ENCODE peak calls at places on chromosomes 3 and 15, in seven cellular contexts. U, A, M, J, Q, Z and V are unnamed samples.

GRCh38 chr15:72492733-72493132 is 18.6 kb downstream of the ARIH1 start:
- DNase-seq in U (no peak), A (no peak), M (no peak), J (no peak), Q (no peak), Z (no peak), V (no peak)

GRCh38 chr15:68574629-68575028 is 4.2 kb upstream of the CORO2B start:
- DNase-seq in U (no peak), A (no peak), M (no peak), J (no peak), Q (no peak), Z (no peak), V (no peak)

GRCh38 chr3:38003371-38003816 is 12.8 kb downstream of the VILL start:
- DNase-seq in U (peak; percentile 73), A (no peak), M (no peak), J (no peak), Q (peak; percentile 91), Z (no peak), V (no peak)

GRCh38 chr15:98763179-98763578 is 114.8 kb downstream of the IGF1R start:
- DNase-seq in U (no peak), A (no peak), M (no peak), J (no peak), Q (no peak), Z (no peak), V (no peak)

GRCh38 chr15:40084657-40085056 is 24.0 kb downstream of the BMF start:
- DNase-seq in U (no peak), A (no peak), M (no peak), J (no peak), Q (no peak), Z (no peak), V (peak; percentile 80)

GRCh38 chr3:37751967-37752660 is 109.6 kb upstream of the CTDSPL start:
- DNase-seq in U (no peak), A (no peak), M (no peak), J (no peak), Q (no peak), Z (no peak), V (no peak)

GRCh38 chr3:57952651-57953050 is 55.6 kb upstream of the FLNB start:
- DNase-seq in U (no peak), A (no peak), M (no peak), J (no peak), Q (no peak), Z (no peak), V (no peak)

GRCh38 chr15:36458406-36458805 is 121.0 kb upstream of the CDIN1 start:
- DNase-seq in U (no peak), A (no peak), M (no peak), J (no peak), Q (no peak), Z (no peak), V (no peak)

GRCh38 chr15:87816811-87817210 is 439.7 kb downstream of the NTRK3 start:
- DNase-seq in U (no peak), A (no peak), M (no peak), J (no peak), Q (no peak), Z (no peak), V (peak; percentile 72)

GRCh38 chr3:55330355-55330754 is 156.8 kb downstream of the WNT5A start:
- DNase-seq in U (no peak), A (no peak), M (no peak), J (no peak), Q (no peak), Z (no peak), V (peak; percentile 47)

GRCh38 chr15:37014137-37014536 is 86.2 kb downstream of the MEIS2 start:
- DNase-seq in U (no peak), A (no peak), M (no peak), J (no peak), Q (no peak), Z (no peak), V (no peak)

GRCh38 chr3:150373234-150373633 is 34.9 kb upstream of the TSC22D2 start:
- DNase-seq in U (no peak), A (no peak), M (no peak), J (no peak), Q (no peak), Z (no peak), V (no peak)

GRCh38 chr3:150370982-150371381 is 37.1 kb upstream of the TSC22D2 start:
- DNase-seq in U (no peak), A (no peak), M (no peak), J (no peak), Q (no peak), Z (no peak), V (no peak)

GRCh38 chr3:150371741-150372254 is 36.3 kb upstream of the TSC22D2 start:
- DNase-seq in U (peak; percentile 42), A (no peak), M (peak; percentile 86), J (peak; percentile 87), Q (no peak), Z (no peak), V (peak; percentile 99)

GRCh38 chr3:150370129-150370602 is 37.9 kb upstream of the TSC22D2 start:
- DNase-seq in U (peak; percentile 46), A (no peak), M (peak; percentile 62), J (peak; percentile 92), Q (peak; percentile 27), Z (peak; percentile 33), V (peak; percentile 98)

GRCh38 chr3:150372320-150373118 is 35.6 kb upstream of the TSC22D2 start:
- DNase-seq in U (no peak), A (no peak), M (no peak), J (no peak), Q (no peak), Z (no peak), V (no peak)
- TF ChIP-seq CTCF in U (no peak), A (peak; percentile 29), M (no peak), J (peak; percentile 50), Q (no peak), Z (peak; percentile 27), V (peak; percentile 28)

DNA sequence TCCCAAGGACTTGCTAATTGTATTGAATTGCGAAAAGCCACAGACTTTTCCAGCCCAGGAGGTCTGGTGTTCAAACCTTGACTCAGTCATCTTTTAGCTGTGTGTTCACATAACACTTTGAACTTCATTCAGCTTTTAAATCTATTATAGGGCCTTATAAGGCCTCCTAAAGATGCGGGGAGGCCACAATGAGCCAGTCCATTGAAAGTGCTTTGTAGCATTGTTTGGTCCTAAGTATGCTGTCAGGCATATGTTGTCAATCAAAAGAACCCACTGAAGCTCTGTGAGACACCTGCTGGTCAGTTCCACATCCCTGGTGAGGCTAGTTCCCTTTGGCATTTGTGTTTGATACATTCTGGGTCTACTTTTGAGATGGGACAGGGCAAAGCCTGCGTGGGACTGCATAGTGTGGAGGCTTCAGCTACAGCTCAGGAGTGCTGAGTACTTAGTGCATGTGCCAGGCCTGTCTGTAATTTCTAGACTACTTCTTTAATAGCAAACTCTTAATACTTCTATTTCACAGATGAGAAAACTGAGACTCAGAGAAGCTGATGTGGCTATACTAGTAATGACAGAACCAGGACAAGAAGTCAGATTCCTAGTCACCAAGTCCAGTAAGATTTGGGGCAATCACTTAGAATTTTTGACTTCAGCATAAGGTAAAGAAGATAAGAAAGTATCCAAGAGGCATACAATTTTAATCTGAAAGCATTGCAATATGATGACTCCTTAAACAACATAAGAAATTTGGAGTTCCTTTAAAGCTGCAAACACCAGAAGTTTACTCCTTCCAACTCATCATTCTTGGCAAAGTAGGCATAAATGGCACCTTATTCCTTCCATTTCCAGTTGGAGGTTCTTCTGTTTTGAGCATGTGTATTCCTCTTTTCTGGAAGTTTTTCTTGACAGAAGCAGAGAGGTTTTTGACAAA is 213.0 kb downstream of the PDCD6IP start:
- DNase-seq in U (no peak), A (no peak), M (no peak), J (peak; percentile 8), Q (no peak), Z (no peak), V (no peak)
- TF ChIP-seq CTCF in U (no peak), A (no peak), M (no peak), J (peak; percentile 42), Q (no peak), Z (no peak), V (no peak)

GRCh38 chr3:25567390-25567789 is 97.3 kb downstream of the TOP2B start:
- DNase-seq in U (no peak), A (no peak), M (no peak), J (no peak), Q (no peak), Z (no peak), V (peak; percentile 41)

GRCh38 chr3:25568525-25569078 is 96.1 kb downstream of the TOP2B start:
- DNase-seq in U (no peak), A (no peak), M (no peak), J (no peak), Q (no peak), Z (no peak), V (no peak)

GRCh38 chr3:25567806-25568524 is 96.7 kb downstream of the TOP2B start:
- DNase-seq in U (no peak), A (no peak), M (no peak), J (no peak), Q (no peak), Z (no peak), V (no peak)

GRCh38 chr3:25565807-25566206 is 98.9 kb downstream of the TOP2B start:
- DNase-seq in U (no peak), A (no peak), M (no peak), J (no peak), Q (no peak), Z (no peak), V (no peak)

GRCh38 chr3:25566358-25566920 is 98.3 kb downstream of the TOP2B start:
- DNase-seq in U (no peak), A (no peak), M (no peak), J (no peak), Q (peak; percentile 23), Z (no peak), V (no peak)
- TF ChIP-seq CTCF in U (no peak), A (no peak), M (no peak), J (peak; percentile 25), Q (peak; percentile 15), Z (no peak), V (no peak)

DNA sequence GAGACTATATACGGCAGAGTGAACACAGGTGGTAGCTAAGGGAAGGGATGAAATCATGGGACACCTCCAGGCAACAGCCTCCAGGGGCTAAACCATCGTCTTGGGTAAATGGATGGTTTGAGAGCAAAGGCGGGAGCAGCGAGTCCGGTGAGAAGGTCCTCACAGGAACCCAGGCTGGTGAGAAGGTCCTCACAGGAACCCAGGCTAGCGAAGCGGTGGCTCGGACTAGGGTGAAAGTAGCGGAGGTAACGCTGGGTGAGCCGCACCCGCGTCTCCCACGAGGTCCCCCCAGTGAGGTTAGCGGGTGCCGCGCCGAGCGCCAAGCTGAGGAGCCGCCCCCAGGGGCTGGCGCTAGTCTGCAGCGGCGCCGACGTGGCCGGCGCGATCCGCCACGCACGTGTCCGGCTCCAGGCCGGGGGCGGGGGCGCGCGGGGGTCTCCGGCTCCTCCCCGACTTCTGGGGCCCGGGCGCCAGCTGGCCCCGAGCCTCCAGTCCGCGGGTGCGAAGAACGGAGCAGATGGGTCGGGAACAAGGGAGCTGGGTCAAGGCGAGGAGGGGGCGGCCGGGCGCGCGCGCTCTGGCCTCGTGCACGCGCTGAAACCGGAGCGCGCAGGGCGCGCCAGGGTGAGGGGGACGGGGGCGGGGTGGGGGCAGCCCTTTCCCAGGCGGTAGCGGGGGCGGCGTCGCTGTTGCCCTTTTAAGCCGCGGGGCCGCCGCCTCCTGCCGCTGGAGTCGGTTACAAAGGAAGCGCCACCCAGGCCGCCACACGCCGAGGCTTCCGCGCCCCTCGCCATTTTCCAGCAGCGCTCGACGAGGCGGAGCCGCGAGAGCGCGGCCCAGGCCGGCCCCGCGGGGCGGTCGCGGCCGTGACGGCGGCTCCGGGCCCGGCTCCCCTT is at the start of gene UBE2Q2:
- DNase-seq in U (peak; percentile 70), A (peak; percentile 29), M (peak; percentile 75), J (no peak), Q (peak; percentile 84), Z (no peak), V (peak; percentile 20)
- TF ChIP-seq CTCF in U (no peak), A (no peak), M (no peak), J (no peak), Q (no peak), Z (no peak), V (no peak)